ENCODE peak calls at places on chromosomes 5 and 9, in four cellular contexts. One of them, this sample, is unnamed.

GRCh38 chr9:79264511-79265448 is 307.0 kb upstream of the TLE4 start:
- DNase-seq in HEK293T: no peak
- DNase-seq in NCI-H2171: peak; percentile 84
- DNase-seq in left kidney: peak; percentile 76
- DNase-seq in this sample: peak; percentile 90

GRCh38 chr5:77642915-77643653 is 4.6 kb upstream of the OTP start:
- DNase-seq in HEK293T: no peak
- DNase-seq in NCI-H2171: no peak
- DNase-seq in left kidney: peak; percentile 22
- DNase-seq in this sample: no peak

GRCh38 chr5:14463629-14464028 is 118.0 kb upstream of the OTULINL start:
- DNase-seq in HEK293T: peak; percentile 16
- DNase-seq in NCI-H2171: no peak
- DNase-seq in left kidney: peak; percentile 81
- DNase-seq in this sample: no peak

GRCh38 chr9:128895556-128895955 is 13.6 kb downstream of the LRRC8A start:
- DNase-seq in HEK293T: no peak
- DNase-seq in NCI-H2171: peak; percentile 93
- DNase-seq in left kidney: peak; percentile 51
- DNase-seq in this sample: no peak

GRCh38 chr5:76542887-76543690 is 80.1 kb downstream of the F2RL2 start:
- DNase-seq in HEK293T: peak; percentile 39
- DNase-seq in NCI-H2171: no peak
- DNase-seq in left kidney: peak; percentile 76
- DNase-seq in this sample: no peak

GRCh38 chr5:62828757-62829156 is 250.1 kb downstream of the LRRC70 start:
- DNase-seq in HEK293T: no peak
- DNase-seq in NCI-H2171: no peak
- DNase-seq in left kidney: no peak
- DNase-seq in this sample: no peak

GRCh38 chr9:27625751-27626628 is 52.7 kb upstream of the C9orf72 start:
- DNase-seq in HEK293T: no peak
- DNase-seq in NCI-H2171: no peak
- DNase-seq in left kidney: peak; percentile 69
- DNase-seq in this sample: no peak

GRCh38 chr9:121800376-121800775 is 148.9 kb downstream of the DAB2IP start:
- DNase-seq in HEK293T: no peak
- DNase-seq in NCI-H2171: no peak
- DNase-seq in left kidney: no peak
- DNase-seq in this sample: no peak

GRCh38 chr5:179132586-179133355 is 72.6 kb downstream of the ZNF354C start:
- DNase-seq in HEK293T: no peak
- DNase-seq in NCI-H2171: no peak
- DNase-seq in left kidney: no peak
- DNase-seq in this sample: no peak

This sample was measured in NCI-H1694 treated with DMSO at 0.1 percent for 48 hours.